ENCODE peak calls at places on chromosomes 1 and 21, in eight cellular contexts. Z is activated CD4-positive, alpha-beta T cell treated with anti-CD3 and anti-CD28 coated beads for 24 hours; V is NCI-H1092; A is astrocyte of the spinal cord; K is A549; D is HEK293T; S is HFFc6; H is heart right ventricle. X is an unnamed sample.

GRCh38 chr1:93014156-93014555 is 52.9 kb upstream of the DIPK1A start:
- DNase-seq in Z (no peak), V (no peak), S (no peak), D (no peak), K (no peak), H (no peak), A (no peak), X (no peak)

GRCh38 chr1:85864727-85865126 is 156.5 kb upstream of the ZNHIT6 start:
- DNase-seq in D (no peak), V (no peak), A (no peak), Z (no peak), H (no peak), K (no peak), S (no peak), X (no peak)

GRCh38 chr1:76379506-76379905 is 305.0 kb downstream of the ST6GALNAC3 start:
- DNase-seq in V (peak; percentile 19), S (no peak), H (no peak), D (no peak), K (no peak), A (no peak), Z (no peak), X (no peak)

GRCh38 chr1:174942547-174943255 is 57.0 kb upstream of the CACYBP start:
- DNase-seq in V (no peak), K (no peak), Z (no peak), A (no peak), S (no peak), D (no peak), H (no peak), X (no peak)

GRCh38 chr1:94688646-94689045 is 131.5 kb upstream of the SLC44A3 start:
- DNase-seq in K (no peak), D (no peak), S (no peak), A (no peak), H (no peak), Z (no peak), V (peak; percentile 10), X (no peak)

GRCh38 chr1:55725378-55725777 is 510.2 kb upstream of the USP24 start:
- DNase-seq in H (no peak), S (peak; percentile 17), Z (no peak), K (peak; percentile 52), D (no peak), V (no peak), A (no peak), X (no peak)

GRCh38 chr1:64623750-64624445 is 121.0 kb upstream of the RAVER2 start:
- DNase-seq in Z (no peak), H (no peak), K (peak; percentile 8), V (no peak), S (peak; percentile 9), A (peak; percentile 83), D (no peak), X (no peak)

GRCh38 chr1:107691542-107691941 is 273.4 kb downstream of the VAV3 start:
- DNase-seq in H (no peak), D (no peak), K (no peak), Z (no peak), A (no peak), S (no peak), V (no peak), X (no peak)

GRCh38 chr1:119783354-119784126 is 14.8 kb upstream of the HMGCS2 start:
- DNase-seq in Z (no peak), D (no peak), S (no peak), H (no peak), K (no peak), V (no peak), A (no peak), X (no peak)

GRCh38 chr1:212903664-212904063 is 45.6 kb downstream of the FLVCR1 start:
- DNase-seq in H (no peak), A (no peak), D (no peak), S (no peak), K (no peak), Z (no peak), V (no peak), X (no peak)

GRCh38 chr1:199083680-199084079 is 444.8 kb downstream of the PTPRC start:
- DNase-seq in H (no peak), A (peak; percentile 12), S (peak; percentile 6), D (no peak), V (no peak), K (no peak), Z (no peak), X (no peak)

GRCh38 chr1:213111502-213111901 is 60.5 kb downstream of the RPS6KC1 start:
- DNase-seq in Z (no peak), H (no peak), S (no peak), V (no peak), K (no peak), A (no peak), D (no peak), X (no peak)

GRCh38 chr1:51231121-51231520 is 5.0 kb upstream of the RNF11 start:
- DNase-seq in A (no peak), Z (no peak), H (no peak), V (no peak), K (no peak), D (no peak), S (no peak), X (no peak)

GRCh38 chr1:53559854-53560571 is 100.8 kb downstream of the DMRTB1 start:
- DNase-seq in V (no peak), A (no peak), K (no peak), D (no peak), H (no peak), S (no peak), Z (no peak), X (no peak)

GRCh38 chr1:181100015-181100905 is 11.8 kb downstream of the IER5 start:
- DNase-seq in K (no peak), A (no peak), Z (peak; percentile 53), D (no peak), H (no peak), V (no peak), S (peak; percentile 61), X (no peak)

GRCh38 chr21:35044770-35045538 is 4.1 kb downstream of the RUNX1 start:
- DNase-seq in V (no peak), Z (no peak), S (no peak), K (no peak), D (no peak), A (no peak), H (no peak), X (no peak)

GRCh38 chr1:205286335-205286950 is 35.1 kb downstream of the NUAK2 start:
- DNase-seq in V (no peak), D (no peak), A (peak; percentile 83), K (no peak), Z (peak; percentile 63), H (no peak), S (peak; percentile 33), X (no peak)

GRCh38 chr1:205270764-205271163 is 43.0 kb downstream of the TMCC2 start:
- DNase-seq in K (peak; percentile 57), S (peak; percentile 62), V (no peak), H (no peak), A (no peak), D (no peak), Z (no peak), X (no peak)

GRCh38 chr1:40951943-40952743 is 27.4 kb upstream of the CTPS1 start:
- DNase-seq in H (peak; percentile 61), S (peak; percentile 32), K (peak; percentile 67), A (peak; percentile 44), Z (peak; percentile 50), D (peak; percentile 87), V (peak; percentile 67), X (peak; percentile 75)

GRCh38 chr1:177164380-177165068 is at the start of gene ASTN1:
- DNase-seq in K (no peak), A (no peak), D (peak; percentile 20), V (peak; percentile 61), Z (no peak), H (no peak), S (no peak), X (peak; percentile 59)

GRCh38 chr1:172955161-172955821 is 95.5 kb downstream of the TNFSF18 start:
- DNase-seq in H (no peak), V (no peak), D (no peak), A (peak; percentile 55), Z (no peak), S (peak; percentile 89), K (no peak), X (no peak)

GRCh38 chr1:232292818-232293217 is 337.1 kb downstream of the SIPA1L2 start:
- DNase-seq in Z (no peak), V (no peak), H (no peak), K (no peak), A (no peak), S (no peak), D (no peak), X (no peak)

GRCh38 chr21:29318354-29318753 is 19.6 kb downstream of the BACH1 start:
- DNase-seq in K (no peak), D (no peak), S (no peak), H (no peak), A (no peak), Z (no peak), V (no peak), X (no peak)

GRCh38 chr1:27108588-27108987 is 46.3 kb downstream of the SLC9A1 start:
- DNase-seq in D (no peak), A (no peak), Z (no peak), K (no peak), H (no peak), V (no peak), S (no peak), X (no peak)

GRCh38 chr1:168488153-168488552 is 55.6 kb downstream of the XCL2 start:
- DNase-seq in A (peak; percentile 65), Z (no peak), K (no peak), D (no peak), H (peak; percentile 40), V (no peak), S (peak; percentile 3), X (no peak)

GRCh38 chr1:209710098-209710497 is 5.5 kb downstream of the HSD11B1 start:
- DNase-seq in V (no peak), K (no peak), S (no peak), A (no peak), H (no peak), D (no peak), Z (no peak), X (no peak)

GRCh38 chr1:174965006-174965971 is 34.5 kb upstream of the CACYBP start:
- DNase-seq in D (no peak), K (no peak), H (no peak), V (no peak), A (no peak), S (no peak), Z (no peak), X (no peak)

GRCh38 chr21:24895885-24896734 is 711.2 kb downstream of the MRPL39 start:
- DNase-seq in H (no peak), Z (no peak), S (peak; percentile 32), V (peak; percentile 9), A (peak; percentile 52), D (no peak), K (no peak), X (no peak)

GRCh38 chr1:24416666-24417391 is 1.2 kb downstream of the NIPAL3 start:
- DNase-seq in H (no peak), S (peak; percentile 99), A (peak; percentile 91), Z (no peak), V (no peak), D (no peak), K (no peak), X (no peak)

X was measured in D721Med.